ENCODE peak calls at places on chromosomes 7 and 10, in five cellular contexts. H is GM06990, M is tibial nerve, G is neural progenitor cell, Y is Panc1. A is an unnamed sample. For H3K36me3 and H3K27me3, the result is how much of the 10 kb centered on the place peaks cover.

GRCh38 chr10:49115015-49115795 is at the start of gene VSTM4:
- DNase-seq in Y (no peak), H (no peak), G (peak), M (peak), A (peak)

GRCh38 chr10:14302035-14302434 is 28.7 kb downstream of the FRMD4A start:
- DNase-seq in H (no peak), Y (no peak), G (peak), M (no peak), A (peak)

GRCh38 chr10:86234102-86234501 is 132.5 kb downstream of the GRID1 start:
- DNase-seq in Y (no peak), M (no peak), H (no peak), G (peak), A (no peak)

GRCh38 chr7:45089314-45089891 is 634 bp upstream of the NACAD start:
- DNase-seq in Y (no peak), G (peak), H (peak), M (peak), A (peak)

GRCh38 chr10:117553171-117553814 is 10.7 kb downstream of the EMX2 start:
- DNase-seq in H (no peak), M (no peak), G (peak), Y (no peak), A (peak)

GRCh38 chr10:88835095-88835909 is 16.3 kb downstream of the ANKRD22 start:
- DNase-seq in Y (peak), H (peak), G (peak), M (peak), A (peak)

GRCh38 chr7:51035696-51036095 is 253.0 kb upstream of the GRB10 start:
- DNase-seq in H (no peak), G (no peak), Y (no peak), M (no peak), A (no peak)

GRCh38 chr7:520503-521161 is 986 bp upstream of the PDGFA start:
- DNase-seq in H (no peak), M (no peak), Y (no peak), G (peak), A (peak)

GRCh38 chr7:2717293-2717904 is 29.4 kb downstream of the AMZ1 start:
- DNase-seq in H (no peak), M (no peak), G (no peak), Y (no peak), A (peak)

GRCh38 chr7:30920584-30921539 is 9.2 kb downstream of the AQP1 start:
- DNase-seq in M (no peak), H (no peak), Y (no peak), G (no peak), A (peak)

GRCh38 chr7:114889646-114890285 is 32.1 kb upstream of the MDFIC start:
- DNase-seq in G (no peak), Y (peak), M (no peak), H (no peak), A (no peak)

GRCh38 chr7:81308643-81309354 is 389.9 kb upstream of the SEMA3C start:
- DNase-seq in H (no peak), G (peak), Y (no peak), M (no peak), A (no peak)

GRCh38 chr7:55574062-55574717 is 1.9 kb upstream of the VOPP1 start:
- DNase-seq in M (no peak), H (no peak), G (no peak), Y (no peak), A (no peak)
- H3K4me3 ChIP-seq in M (no peak), H (no peak), G (no peak), Y (no peak), A (no peak)

DNA sequence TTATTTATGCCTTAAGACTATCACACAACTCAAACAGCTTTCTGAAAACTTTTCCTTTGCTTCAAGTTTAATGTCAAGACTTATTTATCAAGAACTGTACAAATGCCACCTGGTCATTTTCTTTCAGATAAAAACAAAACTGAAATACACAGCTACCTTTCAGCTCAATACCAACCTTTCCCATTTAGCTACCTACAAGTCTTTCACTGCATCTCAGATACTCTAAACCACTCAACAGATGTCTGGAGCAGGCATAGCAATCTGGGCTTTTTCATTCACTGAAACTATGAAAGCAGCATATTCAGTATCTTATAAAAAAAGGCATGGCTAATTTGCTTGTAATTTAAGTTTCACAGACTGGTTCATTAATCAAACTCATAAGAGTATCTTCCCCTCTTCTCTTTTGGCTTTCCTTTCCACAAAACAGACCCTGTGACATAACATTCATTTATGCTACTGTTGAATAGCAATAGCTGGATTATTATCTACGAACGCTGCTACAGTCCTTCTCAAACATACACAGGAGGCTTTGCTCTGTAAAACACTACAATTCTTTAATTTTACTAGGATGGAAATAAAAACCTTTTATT is 8.2 kb downstream of the TRA2A start:
- DNase-seq in G (no peak), M (no peak), H (no peak), Y (no peak), A (no peak)
- H3K36me3 ChIP-seq in G (under half), M (under half), H (under half), Y (under half), A (under half)

GRCh38 chr7:56046728-56047445 is 4.4 kb downstream of the PSPH start:
- DNase-seq in Y (no peak), M (no peak), H (no peak), G (peak), A (no peak)
- H3K27me3 ChIP-seq in Y (under half), M (under half), H (under half), G (under half), A (under half)

DNA sequence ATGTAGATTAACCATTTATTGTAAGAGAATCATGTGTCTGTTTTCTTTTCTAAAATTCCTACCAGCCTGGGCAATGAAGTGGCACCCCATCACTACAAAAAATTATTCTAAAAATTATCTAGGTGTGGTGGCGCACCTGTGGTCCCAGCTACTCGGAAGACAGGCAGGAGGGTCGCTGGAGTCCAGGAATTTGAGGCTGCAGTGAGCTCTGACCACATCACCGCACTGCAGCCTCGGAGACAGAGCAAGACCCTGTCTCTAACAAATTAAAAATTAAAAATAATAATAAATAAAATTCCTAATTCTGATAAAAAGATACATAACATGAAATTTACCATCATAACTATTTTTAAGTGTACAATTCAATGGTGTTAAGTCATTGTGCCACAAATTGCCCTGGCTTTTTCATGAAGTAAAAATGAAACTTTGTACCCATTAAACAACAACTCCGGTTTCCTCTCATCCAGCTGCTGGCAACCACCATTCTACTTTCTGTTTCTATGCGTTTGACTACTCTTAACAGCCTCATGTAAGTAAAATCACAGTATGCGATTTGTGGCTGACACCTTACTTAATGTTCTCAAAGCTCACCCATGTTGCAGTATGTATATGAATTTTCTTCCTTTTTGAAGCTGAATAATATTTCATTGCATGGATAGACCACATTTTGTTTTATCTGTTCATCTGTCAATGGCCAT is 20.6 kb upstream of the USP6NL start:
- DNase-seq in H (peak), M (no peak), G (no peak), Y (no peak), A (no peak)
- H3K4me3 ChIP-seq in H (peak), M (no peak), G (no peak), Y (no peak), A (no peak)

DNA sequence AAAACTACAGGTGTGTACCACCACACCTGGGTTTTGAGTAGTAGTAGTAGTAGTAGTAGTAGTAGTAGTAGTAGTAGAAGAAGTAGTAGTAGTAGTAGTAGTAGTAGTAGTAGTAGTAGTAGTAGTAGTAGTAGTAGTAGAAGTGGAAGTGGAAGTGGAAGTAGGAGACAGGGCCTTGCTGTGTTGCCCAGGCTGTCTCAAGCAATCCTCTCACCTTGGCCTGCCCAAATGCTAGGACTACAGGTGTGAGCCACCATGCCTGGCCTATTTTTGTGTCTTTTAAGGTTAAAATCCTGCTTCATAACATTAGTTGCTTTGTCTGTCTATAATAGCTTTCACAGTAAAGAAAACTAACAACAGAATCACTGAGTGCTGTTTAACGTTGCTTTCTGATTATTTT is 111.7 kb downstream of the PODXL start:
- DNase-seq in Y (no peak), G (no peak), H (no peak), M (no peak), A (no peak)
- H3K36me3 ChIP-seq in Y (under half), G (under half), H (under half), M (half or more), A (under half)

GRCh38 chr7:159027091-159027802 is 117.4 kb downstream of the VIPR2 start:
- DNase-seq in M (no peak), H (no peak), G (peak), Y (no peak), A (peak)
- H3K27me3 ChIP-seq in M (under half), H (under half), G (under half), Y (under half), A (under half)

GRCh38 chr7:27172823-27173411 is 1.2 kb downstream of the HOXA10 start:
- DNase-seq in Y (no peak), H (no peak), G (peak), M (peak), A (peak)

GRCh38 chr7:27171636-27172387 is 2.3 kb downstream of the HOXA10 start:
- DNase-seq in Y (no peak), G (peak), H (no peak), M (no peak), A (no peak)

GRCh38 chr7:27170936-27171635 is 3.0 kb downstream of the HOXA10 start:
- DNase-seq in G (peak), M (no peak), H (no peak), Y (no peak), A (no peak)

GRCh38 chr7:27173412-27174076 is 576 bp downstream of the HOXA10 start:
- DNase-seq in Y (no peak), M (no peak), G (no peak), H (no peak), A (peak)

GRCh38 chr7:27172388-27172774 is 1.7 kb downstream of the HOXA10 start:
- DNase-seq in G (no peak), Y (no peak), M (no peak), H (no peak), A (no peak)
- H3K4me3 ChIP-seq in G (no peak), Y (no peak), M (peak), H (no peak), A (no peak)

GRCh38 chr10:26741368-26741767 is 43.9 kb downstream of the PDSS1 start:
- DNase-seq in M (no peak), H (peak), G (no peak), Y (no peak), A (no peak)

GRCh38 chr10:26743091-26743490 is 45.6 kb downstream of the PDSS1 start:
- DNase-seq in M (no peak), G (no peak), H (no peak), Y (no peak), A (no peak)

DNA sequence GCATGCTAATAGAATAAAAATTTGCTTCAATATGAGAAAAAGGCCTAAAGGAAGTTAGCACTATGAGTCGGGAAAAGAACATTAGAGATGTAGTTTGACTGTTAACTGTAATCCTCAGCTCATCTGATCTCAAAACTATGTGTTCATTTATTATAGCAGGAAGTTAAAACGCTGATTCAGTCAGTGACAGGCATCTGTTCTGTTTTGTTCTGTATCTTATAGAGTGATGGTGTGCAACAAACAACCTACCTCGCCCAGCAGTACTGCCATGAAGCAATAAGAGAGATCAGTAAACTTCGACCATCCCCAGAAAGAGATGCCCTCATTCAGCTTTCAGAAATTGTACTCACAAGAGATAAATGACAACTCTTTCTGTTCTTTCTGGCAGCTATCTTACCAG is 48.6 kb downstream of the PDSS1 start:
- DNase-seq in M (no peak), H (no peak), Y (no peak), G (no peak), A (no peak)
- H3K36me3 ChIP-seq in M (half or more), H (under half), Y (under half), G (under half), A (under half)

DNA sequence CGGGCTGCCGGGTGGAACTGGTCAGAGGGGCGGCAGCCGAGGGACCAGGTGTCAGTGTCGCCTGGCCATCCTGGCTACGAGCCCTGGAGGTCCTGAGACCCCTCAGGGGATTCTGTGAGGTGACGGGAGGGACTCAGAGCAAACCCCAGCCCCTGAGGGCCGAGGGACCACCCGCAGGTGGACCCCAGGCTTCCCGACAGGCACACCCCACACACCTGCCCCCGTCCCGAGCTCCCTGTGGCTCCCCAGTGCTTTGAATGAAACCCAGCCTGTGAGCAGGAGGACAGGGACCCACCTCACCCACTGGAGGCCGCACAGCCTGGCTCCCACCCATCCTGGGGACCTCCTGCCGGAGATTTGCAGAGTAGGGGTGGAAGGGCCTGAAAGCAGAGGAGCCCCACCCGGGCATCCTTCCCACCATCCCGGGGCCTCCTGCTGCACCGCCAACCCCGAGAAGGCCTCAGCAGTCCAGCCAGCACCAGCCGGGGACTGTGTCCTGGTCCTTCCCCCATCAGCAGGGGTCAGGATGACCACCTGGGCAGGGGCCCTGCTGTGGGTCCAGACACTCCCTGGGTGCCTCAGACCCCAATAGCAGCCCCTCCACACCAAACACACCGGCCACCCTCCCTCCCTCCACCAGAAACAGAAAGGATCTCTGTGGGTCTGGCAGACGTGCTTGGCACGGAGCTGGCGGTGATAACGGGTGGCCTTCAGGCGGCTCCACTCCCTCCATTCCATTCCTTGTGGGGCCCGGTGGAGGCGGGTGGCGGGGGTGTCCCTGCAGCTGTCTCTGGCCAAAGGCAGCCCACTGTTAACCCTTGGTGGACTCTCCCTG is 13.9 kb downstream of the VENTX start:
- DNase-seq in Y (no peak), H (no peak), G (no peak), M (no peak), A (no peak)
- H3K27me3 ChIP-seq in Y (under half), H (under half), G (under half), M (under half), A (under half)